ENCODE peak calls at places on chromosomes 3 and 15, in four cellular contexts. J is H1, T is HepG2, A is GM12878. H is an unnamed sample.

GRCh38 chr3:63724987-63725386 is 72.5 kb downstream of the SNTN start:
- DNase-seq in T (no peak), J (peak), A (no peak), H (no peak)

GRCh38 chr15:59686389-59686788 is 2.7 kb downstream of the BNIP2 start:
- DNase-seq in T (no peak), J (no peak), A (peak), H (no peak)

GRCh38 chr15:67091966-67092677 is 26.7 kb downstream of the SMAD3 start:
- DNase-seq in J (no peak), A (no peak), T (no peak), H (no peak)

GRCh38 chr15:31489801-31490646 is 163.4 kb downstream of the KLF13 start:
- DNase-seq in A (no peak), T (peak), J (no peak), H (peak)

GRCh38 chr3:81788044-81788443 is 26.6 kb upstream of the GBE1 start:
- DNase-seq in T (no peak), A (no peak), J (no peak), H (no peak)

GRCh38 chr15:93152264-93152884 is 63.4 kb upstream of the RGMA start:
- DNase-seq in T (no peak), J (no peak), A (no peak), H (no peak)

GRCh38 chr15:64006642-64007041 is 39.6 kb downstream of the DAPK2 start:
- DNase-seq in T (no peak), A (no peak), J (no peak), H (no peak)

GRCh38 chr3:175295248-175296000 is 436.3 kb downstream of the NAALADL2 start:
- DNase-seq in T (no peak), J (no peak), A (no peak), H (no peak)

GRCh38 chr15:79702621-79703020 is 194.2 kb downstream of the MTHFS start:
- DNase-seq in T (no peak), A (no peak), J (no peak), H (no peak)

GRCh38 chr15:83893308-83893707 is 239.4 kb downstream of the ADAMTSL3 start:
- DNase-seq in T (no peak), J (no peak), A (no peak), H (no peak)

GRCh38 chr15:40511472-40512133 is 40.8 kb downstream of the CHST14 start:
- DNase-seq in J (no peak), A (no peak), T (peak), H (peak)

GRCh38 chr15:48324949-48325348 is 6.3 kb upstream of the DUT start:
- DNase-seq in A (no peak), T (no peak), J (no peak), H (no peak)

GRCh38 chr3:123084192-123084591 is 17.4 kb downstream of the PDIA5 start:
- DNase-seq in J (no peak), T (peak), A (no peak), H (no peak)

GRCh38 chr3:64971584-64971983 is 283.8 kb upstream of the ADAMTS9 start:
- DNase-seq in A (no peak), J (no peak), T (no peak), H (no peak)

GRCh38 chr3:137612293-137612692 is 151.8 kb upstream of the SOX14 start:
- DNase-seq in A (no peak), T (no peak), J (peak), H (no peak)

DNA sequence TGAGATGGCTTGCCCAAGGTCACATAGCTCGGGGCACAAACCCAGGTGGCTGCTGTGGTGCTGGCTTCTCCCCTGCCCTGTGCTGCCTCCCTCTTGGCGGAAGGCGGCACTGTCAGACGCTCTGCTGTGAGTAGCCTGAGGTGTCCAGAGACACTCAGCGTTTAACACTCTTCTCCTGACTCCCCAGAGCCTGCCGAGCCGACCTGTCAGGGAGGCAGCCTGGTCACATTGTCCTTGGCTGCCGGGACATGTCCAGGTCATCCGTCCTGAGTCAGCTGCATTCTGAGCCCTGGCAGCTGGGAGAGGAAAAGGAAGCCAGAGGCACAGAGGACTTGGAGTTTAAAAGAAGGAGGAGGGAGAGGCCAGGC is 4.7 kb downstream of the LMAN1L start:
- DNase-seq in J (no peak), T (peak), A (no peak), H (no peak)
- TF ChIP-seq CBX5 in J (no peak), T (peak), A (no peak), H (no peak)

GRCh38 chr3:48572517-48572916 is 8.9 kb upstream of the UCN2 start:
- DNase-seq in T (no peak), J (no peak), A (no peak), H (no peak)

GRCh38 chr3:48573973-48574585 is 10.5 kb upstream of the UCN2 start:
- DNase-seq in T (no peak), J (no peak), A (no peak), H (no peak)

GRCh38 chr3:48569400-48569799 is 5.8 kb upstream of the UCN2 start:
- DNase-seq in J (no peak), A (no peak), T (no peak), H (no peak)

GRCh38 chr3:48569808-48570450 is 6.3 kb upstream of the UCN2 start:
- DNase-seq in A (no peak), T (no peak), J (no peak), H (no peak)

DNA sequence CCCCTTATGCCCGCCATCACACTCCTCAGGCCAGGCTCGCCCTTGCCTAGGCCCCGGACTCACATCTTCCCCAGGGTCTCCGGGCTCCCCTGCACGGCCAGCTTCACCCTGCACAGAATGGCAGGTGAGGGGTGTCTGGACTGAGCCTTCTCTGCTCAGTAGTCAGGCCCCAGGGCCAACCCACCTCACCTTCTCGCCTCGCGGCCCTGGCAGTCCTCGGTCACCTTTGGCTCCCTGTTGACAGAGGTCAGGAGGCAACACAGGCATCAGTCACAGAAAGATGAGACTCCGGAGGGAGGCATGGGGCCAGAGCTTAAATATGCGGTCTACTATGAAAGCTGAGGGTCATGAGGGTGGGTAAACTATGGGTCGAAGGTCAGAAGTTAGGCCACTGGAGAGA is 8.4 kb upstream of the UCN2 start:
- DNase-seq in T (peak), A (no peak), J (no peak), H (no peak)
- TF ChIP-seq HDAC6 in T (no peak), A (no peak), J (no peak), H (no peak)

DNA sequence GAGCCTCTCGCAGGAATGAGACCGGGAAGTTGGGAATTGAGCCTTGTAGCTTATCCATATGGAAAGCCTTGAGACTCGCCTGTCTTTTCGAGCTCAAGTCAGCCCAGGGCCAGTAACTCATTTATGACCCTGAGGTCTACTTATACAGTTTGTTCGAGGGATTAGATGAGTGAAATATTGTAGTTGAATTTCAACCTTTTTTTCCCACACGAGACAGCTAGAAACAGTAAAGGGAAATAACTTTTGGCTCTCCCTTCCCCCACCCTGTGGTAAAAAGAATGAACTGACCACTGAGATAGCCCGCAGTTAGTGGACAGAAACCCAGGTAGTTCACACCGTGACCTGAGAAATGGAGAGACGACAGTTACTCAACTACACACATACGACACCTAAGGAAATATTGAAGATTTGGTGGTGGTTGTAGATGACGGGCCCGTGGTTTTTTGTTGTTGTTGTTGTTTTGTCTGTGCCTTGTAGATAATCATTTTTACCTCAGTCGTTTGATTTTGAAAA is 837 bp downstream of the EIF3J start:
- DNase-seq in A (no peak), J (no peak), T (peak), H (peak)
- TF ChIP-seq CBX5 in A (no peak), J (no peak), T (no peak), H (no peak)

GRCh38 chr3:188948658-188949400 is 222.9 kb upstream of the TPRG1 start:
- DNase-seq in T (peak), J (no peak), A (no peak), H (no peak)

GRCh38 chr3:188947401-188947982 is 224.3 kb upstream of the TPRG1 start:
- DNase-seq in T (no peak), J (peak), A (no peak), H (peak)

GRCh38 chr3:188947983-188948657 is 223.7 kb upstream of the TPRG1 start:
- DNase-seq in A (no peak), J (peak), T (no peak), H (no peak)

GRCh38 chr3:188950006-188950405 is 221.8 kb upstream of the TPRG1 start:
- DNase-seq in A (no peak), J (no peak), T (no peak), H (no peak)

DNA sequence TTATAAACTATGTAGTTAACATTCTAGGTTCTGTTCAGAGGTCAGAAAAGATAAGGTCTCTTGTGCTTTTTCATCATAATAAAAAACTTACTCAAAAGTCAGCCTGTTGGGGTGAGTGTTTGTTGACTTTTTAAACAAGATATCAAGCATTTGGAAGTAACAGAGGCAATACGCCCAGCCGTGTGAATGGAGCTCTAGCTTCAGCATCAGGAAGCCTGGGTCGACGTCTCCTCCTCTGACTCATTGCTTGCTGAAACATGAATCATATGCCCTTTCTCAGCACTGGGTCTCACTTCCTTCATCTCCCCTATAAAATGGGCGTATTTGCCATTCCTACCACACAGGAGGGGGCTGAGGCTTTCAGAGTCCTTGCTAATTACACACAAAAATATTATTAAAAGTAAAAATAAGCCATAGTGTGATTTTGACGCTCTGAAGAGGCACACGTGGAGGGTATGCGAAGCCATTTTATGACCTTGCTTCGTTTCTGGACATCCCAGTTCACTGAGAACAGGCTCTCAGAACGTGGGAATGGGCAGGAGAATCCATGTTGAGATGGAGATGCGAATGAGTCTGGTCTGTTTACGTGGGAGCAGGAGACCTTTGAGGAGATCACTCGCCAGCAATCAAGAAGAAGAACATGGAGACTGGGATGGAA is 220.8 kb upstream of the TPRG1 start:
- DNase-seq in T (peak), A (no peak), J (no peak), H (no peak)
- TF ChIP-seq HDAC6 in T (no peak), A (no peak), J (no peak), H (no peak)

GRCh38 chr3:47961815-47962606 is 54.2 kb downstream of the MAP4 start:
- DNase-seq in J (no peak), T (no peak), A (no peak), H (peak)
- TF ChIP-seq CBX5 in J (no peak), T (no peak), A (no peak), H (no peak)

GRCh38 chr3:24525557-24525956 is 30.9 kb upstream of the THRB start:
- DNase-seq in A (no peak), T (no peak), J (no peak), H (no peak)

GRCh38 chr3:24523195-24523594 is 28.5 kb upstream of the THRB start:
- DNase-seq in J (no peak), A (no peak), T (peak), H (no peak)

GRCh38 chr3:24525022-24525421 is 30.4 kb upstream of the THRB start:
- DNase-seq in T (no peak), A (no peak), J (no peak), H (no peak)

GRCh38 chr3:24522155-24522579 is 27.5 kb upstream of the THRB start:
- DNase-seq in A (no peak), T (peak), J (no peak), H (no peak)

GRCh38 chr3:24523988-24524727 is 29.5 kb upstream of the THRB start:
- DNase-seq in T (no peak), J (no peak), A (no peak), H (no peak)
- TF ChIP-seq HDAC6 in T (no peak), J (no peak), A (no peak), H (no peak)

DNA sequence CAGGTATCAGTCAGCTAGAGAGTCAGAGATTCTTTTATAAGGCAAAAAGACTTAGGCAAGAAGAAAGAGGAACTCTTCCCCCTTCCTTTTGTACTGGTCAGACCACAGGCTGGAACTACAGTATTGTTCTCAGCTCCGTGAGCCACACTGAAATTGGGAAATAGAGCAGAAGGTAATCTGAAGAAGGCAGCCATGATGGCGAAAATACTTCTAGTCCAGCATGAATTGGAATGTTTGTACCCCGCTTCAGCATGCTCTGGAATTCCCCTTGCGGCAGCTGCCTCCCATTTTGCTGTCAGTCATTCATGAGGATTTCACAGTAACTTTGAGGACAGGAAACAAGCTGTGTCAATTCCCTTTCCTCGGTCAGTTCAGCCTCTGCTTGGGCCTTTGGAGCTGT is 96.2 kb downstream of the CORO2B start:
- DNase-seq in A (peak), J (no peak), T (no peak), H (no peak)
- TF ChIP-seq CBX5 in A (no peak), J (no peak), T (no peak), H (no peak)

H was measured in K562.